ENCODE peak calls at places on chromosomes 11 and 22, in eight cellular contexts. H, D, S, P, R, T, L and V are unnamed samples.

GRCh38 chr22:44664149-44664548 is 37.9 kb upstream of the PRR5 start:
- DNase-seq in H (peak; percentile 47), D (peak; percentile 61), S (peak; percentile 84), P (peak; percentile 62), R (peak; percentile 51), T (no peak), L (no peak), V (peak; percentile 79)

GRCh38 chr11:113645593-113646349 is 60.3 kb downstream of the TMPRSS5 start:
- DNase-seq in H (no peak), D (no peak), S (no peak), P (no peak), R (no peak), T (no peak), L (no peak), V (no peak)

GRCh38 chr22:37514526-37515051 is 4.6 kb downstream of the CARD10 start:
- DNase-seq in H (no peak), D (no peak), S (peak; percentile 5), P (no peak), R (no peak), T (no peak), L (no peak), V (no peak)

GRCh38 chr11:88178211-88178610 is 3.0 kb upstream of the RAB38 start:
- DNase-seq in H (no peak), D (peak; percentile 32), S (no peak), P (no peak), R (no peak), T (no peak), L (no peak), V (no peak)

GRCh38 chr11:70901951-70902521 is 350.3 kb downstream of the SHANK2 start:
- DNase-seq in H (no peak), D (peak; percentile 7), S (no peak), P (no peak), R (no peak), T (no peak), L (no peak), V (peak; percentile 38)

GRCh38 chr11:86515297-86516094 is 140.8 kb downstream of the CCDC81 start:
- DNase-seq in H (no peak), D (peak; percentile 91), S (no peak), P (peak; percentile 98), R (no peak), T (no peak), L (no peak), V (no peak)

GRCh38 chr11:135008001-135008405 is 596.0 kb upstream of the B3GAT1 start:
- DNase-seq in H (no peak), D (no peak), S (no peak), P (no peak), R (no peak), T (no peak), L (no peak), V (no peak)

GRCh38 chr11:11960687-11961086 is 47.7 kb downstream of the DKK3 start:
- DNase-seq in H (no peak), D (no peak), S (no peak), P (no peak), R (no peak), T (no peak), L (no peak), V (no peak)

GRCh38 chr11:116775975-116776374 is 3.2 kb upstream of the BUD13 start:
- DNase-seq in H (no peak), D (no peak), S (no peak), P (no peak), R (no peak), T (no peak), L (no peak), V (no peak)

GRCh38 chr11:74322667-74323066 is 11.2 kb upstream of the P4HA3 start:
- DNase-seq in H (no peak), D (peak; percentile 16), S (peak; percentile 93), P (no peak), R (no peak), T (no peak), L (no peak), V (no peak)

GRCh38 chr11:27571151-27571840 is 64.7 kb upstream of the LIN7C start:
- DNase-seq in H (no peak), D (peak; percentile 90), S (no peak), P (no peak), R (no peak), T (no peak), L (no peak), V (no peak)

GRCh38 chr22:20509344-20510047 is 2.1 kb downstream of the MED15 start:
- DNase-seq in H (peak; percentile 69), D (peak; percentile 94), S (peak; percentile 81), P (peak; percentile 91), R (peak; percentile 67), T (peak; percentile 87), L (peak; percentile 62), V (no peak)
- TF ChIP-seq POLR2A in H (peak; percentile 73), D (peak; percentile 92), S (peak; percentile 24), P (peak; percentile 18), R (no peak), T (no peak), L (no peak), V (peak; percentile 36)

GRCh38 chr11:40986320-40986719 is 473.1 kb downstream of the LRRC4C start:
- DNase-seq in H (no peak), D (no peak), S (no peak), P (no peak), R (no peak), T (no peak), L (no peak), V (no peak)
- H3K4me1 ChIP-seq in H (no peaks in the 10 kb centered on the region), D (no peaks in the 10 kb centered on the region), S (no peaks in the 10 kb centered on the region), P (no peaks in the 10 kb centered on the region), R (no peaks in the 10 kb centered on the region), T (no peaks in the 10 kb centered on the region), L (no peaks in the 10 kb centered on the region), V (no peaks in the 10 kb centered on the region)

GRCh38 chr22:19668748-19669147 is 45.6 kb upstream of the SEPTIN5 start:
- DNase-seq in H (no peak), D (no peak), S (no peak), P (no peak), R (no peak), T (no peak), L (no peak), V (no peak)

GRCh38 chr22:19665784-19666662 is 48.3 kb upstream of the SEPTIN5 start:
- DNase-seq in H (no peak), D (no peak), S (no peak), P (no peak), R (no peak), T (peak; percentile 40), L (no peak), V (no peak)

GRCh38 chr22:19664951-19665783 is 49.1 kb upstream of the SEPTIN5 start:
- DNase-seq in H (no peak), D (no peak), S (no peak), P (no peak), R (no peak), T (no peak), L (no peak), V (no peak)

GRCh38 chr22:19667872-19668740 is 46.2 kb upstream of the SEPTIN5 start:
- DNase-seq in H (no peak), D (no peak), S (no peak), P (no peak), R (no peak), T (peak; percentile 46), L (no peak), V (no peak)

GRCh38 chr22:19666663-19667593 is 47.4 kb upstream of the SEPTIN5 start:
- DNase-seq in H (no peak), D (peak; percentile 77), S (no peak), P (peak; percentile 92), R (no peak), T (peak; percentile 38), L (no peak), V (no peak)
- H3K27ac ChIP-seq in H (no peak overlapping the region), D (peak overlapping the region; percentile 69), S (no peak overlapping the region), P (no peak overlapping the region), R (no peak overlapping the region), T (no peak overlapping the region), L (no peak overlapping the region), V (no peak overlapping the region)

GRCh38 chr11:65552413-65552951 is 5.7 kb downstream of the LTBP3 start:
- DNase-seq in H (no peak), D (no peak), S (no peak), P (no peak), R (no peak), T (no peak), L (no peak), V (no peak)
- TF ChIP-seq POLR2A in H (no peak), D (no peak), S (no peak), P (no peak), R (no peak), T (no peak), L (no peak), V (no peak)

GRCh38 chr11:35142481-35143207 is 3.7 kb downstream of the CD44 start:
- DNase-seq in H (peak; percentile 38), D (peak; percentile 82), S (no peak), P (peak; percentile 32), R (no peak), T (peak; percentile 19), L (no peak), V (no peak)
- H3K4me1 ChIP-seq in H (peaks cover 82% of the 10 kb centered on the region), D (peaks cover 38% of the 10 kb centered on the region), S (no peaks in the 10 kb centered on the region), P (peaks cover 30% of the 10 kb centered on the region), R (peaks cover 44% of the 10 kb centered on the region), T (peaks cover 13% of the 10 kb centered on the region), L (peaks cover 4% of the 10 kb centered on the region), V (no peaks in the 10 kb centered on the region)

GRCh38 chr11:64264371-64264852 is 13.1 kb downstream of the PLCB3 start:
- DNase-seq in H (no peak), D (no peak), S (no peak), P (no peak), R (no peak), T (no peak), L (no peak), V (no peak)

GRCh38 chr11:64263021-64263946 is 12.0 kb downstream of the PLCB3 start:
- DNase-seq in H (no peak), D (peak; percentile 56), S (no peak), P (peak; percentile 85), R (no peak), T (no peak), L (no peak), V (no peak)

GRCh38 chr11:64263947-64264317 is 12.6 kb downstream of the PLCB3 start:
- DNase-seq in H (no peak), D (no peak), S (no peak), P (no peak), R (no peak), T (no peak), L (no peak), V (no peak)

GRCh38 chr11:64261556-64262080 is 10.3 kb downstream of the PLCB3 start:
- DNase-seq in H (no peak), D (no peak), S (no peak), P (no peak), R (no peak), T (no peak), L (no peak), V (no peak)

DNA sequence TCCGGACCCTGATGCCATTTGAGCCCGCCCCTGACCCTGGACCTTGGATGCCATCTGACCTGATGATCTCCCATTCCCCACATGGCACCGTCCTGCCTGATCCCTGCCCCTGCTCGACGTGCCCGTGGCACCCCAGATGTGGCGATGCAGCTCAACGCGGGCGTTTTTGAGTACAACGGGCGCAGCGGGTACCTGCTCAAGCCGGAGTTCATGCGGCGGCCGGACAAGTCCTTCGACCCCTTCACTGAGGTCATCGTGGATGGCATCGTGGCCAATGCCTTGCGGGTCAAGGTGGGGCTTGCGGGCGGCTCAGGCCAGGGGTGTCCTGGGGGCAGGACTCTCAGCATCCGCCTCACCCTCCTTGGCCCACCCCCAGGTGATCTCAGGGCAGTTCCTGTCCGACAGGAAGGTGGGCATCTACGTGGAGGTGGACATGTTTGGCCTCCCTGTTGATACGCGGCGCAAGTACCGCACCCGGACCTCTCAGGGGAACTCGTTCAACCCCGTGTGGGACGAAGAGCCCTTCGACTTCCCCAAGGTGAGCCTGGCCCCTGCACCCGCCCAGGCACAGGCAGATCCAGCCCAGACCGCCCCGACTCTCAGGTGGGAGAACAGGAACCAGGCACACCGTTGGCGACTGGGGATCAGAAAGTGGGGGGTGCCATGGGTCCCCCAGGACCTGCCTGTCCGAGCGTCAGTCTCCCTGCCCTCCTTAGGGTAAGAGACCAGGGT is 11.1 kb downstream of the PLCB3 start:
- DNase-seq in H (no peak), D (no peak), S (no peak), P (no peak), R (no peak), T (peak; percentile 5), L (no peak), V (no peak)
- H3K27ac ChIP-seq in H (no peak overlapping the region), D (no peak overlapping the region), S (no peak overlapping the region), P (peak overlapping the region; percentile 83), R (no peak overlapping the region), T (no peak overlapping the region), L (no peak overlapping the region), V (no peak overlapping the region)